ENCODE peak calls at places on chromosomes 7 and 10, in four cellular contexts. Q is upper lobe of right lung, N is esophagus squamous epithelium, V is astrocyte. S is an unnamed sample.

GRCh38 chr10:69495666-69496065 is 44.4 kb downstream of the TSPAN15 start:
- DNase-seq in Q (peak; percentile 33), N (no peak), V (no peak), S (no peak)

GRCh38 chr10:132520147-132520811 is 17.3 kb upstream of the INPP5A start:
- DNase-seq in Q (no peak), N (no peak), V (peak; percentile 73), S (no peak)

GRCh38 chr7:155992107-155992506 is 179.8 kb upstream of the SHH start:
- DNase-seq in Q (no peak), N (no peak), V (no peak), S (no peak)

GRCh38 chr7:158054611-158055010 is 533.0 kb downstream of the PTPRN2 start:
- DNase-seq in Q (peak; percentile 48), N (no peak), V (no peak), S (no peak)

GRCh38 chr10:89738551-89739209 is 37.3 kb downstream of the KIF20B start:
- DNase-seq in Q (no peak), N (no peak), V (no peak), S (no peak)

GRCh38 chr10:110656612-110657011 is 12.5 kb downstream of the RBM20 start:
- DNase-seq in Q (no peak), N (no peak), V (no peak), S (no peak)

GRCh38 chr10:62584216-62584615 is 210.0 kb downstream of the ZNF365 start:
- DNase-seq in Q (no peak), N (no peak), V (peak; percentile 100), S (no peak)

GRCh38 chr10:11163990-11164805 is 146.5 kb downstream of the CELF2 start:
- DNase-seq in Q (no peak), N (no peak), V (no peak), S (no peak)

GRCh38 chr10:133126431-133127290 is 33.4 kb upstream of the KNDC1 start:
- DNase-seq in Q (peak; percentile 58), N (no peak), V (no peak), S (no peak)

GRCh38 chr7:131111-132094 is 61.0 kb upstream of the FAM20C start:
- DNase-seq in Q (peak; percentile 82), N (no peak), V (peak; percentile 29), S (no peak)

GRCh38 chr10:111109506-111110242 is 32.8 kb downstream of the ADRA2A start:
- DNase-seq in Q (no peak), N (no peak), V (no peak), S (no peak)

GRCh38 chr10:63166742-63167258 is 33.7 kb downstream of the NRBF2 start:
- DNase-seq in Q (no peak), N (no peak), V (peak; percentile 56), S (peak; percentile 49)

GRCh38 chr7:50684011-50684701 is 98.5 kb downstream of the GRB10 start:
- DNase-seq in Q (no peak), N (no peak), V (no peak), S (no peak)

GRCh38 chr7:124101173-124101768 is 68.4 kb upstream of the TMEM229A start:
- DNase-seq in Q (no peak), N (no peak), V (no peak), S (peak; percentile 5)
- TF ChIP-seq CTCF in Q (peak; percentile 41), N (no peak), V (peak; percentile 51), S (peak; percentile 43)

GRCh38 chr7:44983742-44984477 is 5.1 kb upstream of the MYO1G start:
- DNase-seq in Q (no peak), N (no peak), V (no peak), S (no peak)
- H3K27ac ChIP-seq in Q (no peak overlapping the region), N (no peak overlapping the region), V (no peak overlapping the region), S (peak overlapping the region; percentile 96)

GRCh38 chr10:31619410-31620095 is 300.5 kb downstream of the ZEB1 start:
- DNase-seq in Q (no peak), N (no peak), V (no peak), S (no peak)

GRCh38 chr10:31620236-31621151 is 301.5 kb downstream of the ZEB1 start:
- DNase-seq in Q (no peak), N (no peak), V (peak; percentile 91), S (no peak)

GRCh38 chr10:31621733-31622132 is 302.7 kb downstream of the ZEB1 start:
- DNase-seq in Q (no peak), N (no peak), V (no peak), S (no peak)

GRCh38 chr10:31623466-31623865 is 304.4 kb downstream of the ZEB1 start:
- DNase-seq in Q (no peak), N (no peak), V (no peak), S (no peak)

GRCh38 chr10:31622993-31623392 is 304.0 kb downstream of the ZEB1 start:
- DNase-seq in Q (no peak), N (no peak), V (peak; percentile 61), S (no peak)
- TF ChIP-seq CTCF in Q (peak; percentile 11), N (peak; percentile 14), V (no peak), S (no peak)

DNA sequence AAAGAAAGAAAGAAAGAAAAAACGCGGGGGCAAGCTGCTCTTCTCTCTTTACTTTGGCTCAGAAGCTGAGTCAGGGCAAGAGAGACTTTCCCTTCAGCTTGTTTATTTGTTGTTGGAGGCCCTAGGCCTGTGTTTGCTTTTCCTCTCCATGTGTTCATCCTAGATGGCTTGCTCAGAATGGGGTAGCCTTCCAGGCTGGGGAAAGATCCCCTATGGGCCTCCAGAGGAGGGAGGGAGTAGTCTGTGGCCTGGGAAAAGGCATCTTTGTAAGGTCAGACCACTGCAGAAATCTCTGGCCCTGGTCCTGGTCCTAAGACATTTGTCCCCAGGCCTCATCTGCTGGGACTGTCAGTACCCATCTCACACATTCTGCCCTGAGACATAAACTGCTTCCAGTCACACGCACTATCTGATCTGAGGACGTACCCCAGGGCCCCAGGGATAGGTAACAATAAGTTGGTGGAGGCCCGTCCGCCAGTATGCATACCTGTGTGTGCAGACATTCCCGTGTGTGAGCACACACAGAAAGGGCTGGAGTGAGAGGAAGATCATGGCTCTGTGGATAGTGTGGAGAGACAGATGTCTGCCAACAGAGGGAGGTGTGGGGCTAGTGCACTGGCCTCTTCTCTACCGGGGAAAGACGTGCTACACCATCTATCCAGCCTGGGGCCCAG is 4.9 kb upstream of the SCD start:
- DNase-seq in Q (peak; percentile 67), N (no peak), V (no peak), S (peak; percentile 88)
- H3K27ac ChIP-seq in Q (no peak overlapping the region), N (no peak overlapping the region), V (no peak overlapping the region), S (peak overlapping the region; percentile 1)

GRCh38 chr7:81887098-81887497 is 117.3 kb upstream of the HGF start:
- DNase-seq in Q (no peak), N (no peak), V (peak; percentile 25), S (no peak)

GRCh38 chr7:81884817-81885216 is 115.0 kb upstream of the HGF start:
- DNase-seq in Q (no peak), N (no peak), V (no peak), S (no peak)

GRCh38 chr7:81883801-81884393 is 114.0 kb upstream of the HGF start:
- DNase-seq in Q (no peak), N (no peak), V (no peak), S (no peak)

GRCh38 chr7:81886211-81886764 is 116.4 kb upstream of the HGF start:
- DNase-seq in Q (no peak), N (no peak), V (no peak), S (no peak)

DNA sequence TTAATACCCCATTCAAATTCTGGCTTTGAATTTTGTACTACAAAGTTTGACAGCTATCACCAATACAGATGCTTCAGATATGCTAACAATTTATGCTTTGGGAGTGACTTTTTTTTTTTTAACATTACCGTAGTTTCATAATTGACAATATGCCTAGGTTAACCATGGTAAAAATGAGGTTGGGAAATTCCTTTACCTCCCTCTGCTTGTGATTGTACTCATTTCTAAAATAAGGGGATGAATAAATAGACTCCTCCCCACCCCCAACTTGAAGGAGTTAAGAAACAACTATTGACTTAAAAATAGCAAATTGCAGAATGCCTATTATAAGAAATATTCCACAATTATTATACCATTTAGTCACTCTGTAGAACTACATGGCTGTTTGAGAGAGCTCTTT is 117.8 kb upstream of the HGF start:
- DNase-seq in Q (no peak), N (no peak), V (no peak), S (no peak)
- TF ChIP-seq CTCF in Q (no peak), N (no peak), V (no peak), S (no peak)

GRCh38 chr10:79082035-79082373 is 13.2 kb downstream of the ZMIZ1 start:
- DNase-seq in Q (no peak), N (no peak), V (no peak), S (no peak)
- H3K27ac ChIP-seq in Q (peak overlapping the region; percentile 77), N (peak overlapping the region; percentile 92), V (peak overlapping the region; percentile 97), S (peak overlapping the region; percentile 92)

GRCh38 chr10:86364551-86365345 is 1.8 kb downstream of the GRID1 start:
- DNase-seq in Q (peak; percentile 62), N (no peak), V (no peak), S (no peak)

GRCh38 chr10:86362129-86362527 is 4.5 kb downstream of the GRID1 start:
- DNase-seq in Q (peak; percentile 29), N (no peak), V (no peak), S (no peak)

GRCh38 chr10:86362566-86363183 is 3.9 kb downstream of the GRID1 start:
- DNase-seq in Q (no peak), N (no peak), V (no peak), S (no peak)

GRCh38 chr10:86363833-86364511 is 2.6 kb downstream of the GRID1 start:
- DNase-seq in Q (peak; percentile 59), N (no peak), V (no peak), S (no peak)

DNA sequence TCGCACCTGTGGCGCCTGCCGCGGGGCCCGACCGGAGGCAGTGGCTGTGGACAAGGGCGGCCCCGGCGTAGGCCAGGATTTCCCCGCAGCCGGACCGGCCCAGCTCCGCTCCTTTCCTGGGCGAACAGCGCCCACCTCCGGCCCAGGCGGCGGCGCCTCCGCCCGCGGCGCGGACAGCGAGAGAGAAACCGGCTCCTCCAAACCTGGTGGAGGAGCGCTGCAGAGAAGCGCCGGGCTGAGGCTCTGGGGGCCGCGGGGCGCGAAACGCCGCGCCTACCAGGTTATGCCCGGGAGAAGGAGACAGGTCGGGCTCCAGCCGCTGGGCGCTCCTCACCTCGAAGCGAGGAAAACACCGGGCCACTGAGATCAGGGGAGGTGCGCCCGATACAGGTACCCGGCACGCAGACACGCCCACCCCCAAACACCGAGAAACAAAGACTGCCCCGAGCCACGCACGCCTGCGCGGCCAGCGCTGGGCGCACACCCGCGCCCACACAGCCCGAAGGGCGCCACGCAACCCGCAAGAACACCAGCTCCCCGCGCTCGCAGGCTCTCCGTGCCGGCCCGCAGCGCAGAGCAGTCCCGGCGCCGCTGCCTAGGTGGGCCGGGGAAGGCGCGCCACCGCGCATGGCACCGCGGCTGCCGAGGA is 3.3 kb downstream of the GRID1 start:
- DNase-seq in Q (peak; percentile 85), N (no peak), V (no peak), S (peak; percentile 44)
- TF ChIP-seq CTCF in Q (peak; percentile 49), N (peak; percentile 22), V (no peak), S (peak; percentile 27)

S was measured in RWPE1.